ENCODE peak calls at places on chromosomes 6 and 20, in four cellular contexts. G is K562, I is A549, D is HepG2. H is an unnamed sample.

GRCh38 chr6:4776493-4776966 is 326 bp downstream of the CDYL start:
- DNase-seq in D (peak), G (peak), I (no peak), H (no peak)

GRCh38 chr20:52996726-52997125 is 24.6 kb downstream of the TSHZ2 start:
- DNase-seq in D (no peak), I (no peak), G (no peak), H (no peak)

GRCh38 chr20:39607124-39607523 is 645.0 kb downstream of the DHX35 start:
- DNase-seq in I (no peak), D (no peak), G (no peak), H (no peak)

GRCh38 chr6:144307880-144308279 is 22.7 kb downstream of the UTRN start:
- DNase-seq in D (no peak), I (no peak), G (no peak), H (no peak)

GRCh38 chr6:46476301-46476700 is 14.9 kb downstream of the RCAN2 start:
- DNase-seq in G (no peak), D (no peak), I (no peak), H (no peak)

GRCh38 chr6:35021014-35021413 is 120.1 kb downstream of the TCP11 start:
- DNase-seq in I (no peak), D (no peak), G (no peak), H (no peak)

GRCh38 chr20:57392512-57393271 is 1.5 kb downstream of the RBM38 start:
- DNase-seq in D (no peak), I (no peak), G (peak), H (no peak)

GRCh38 chr6:113772961-113773360 is 84.2 kb upstream of the MARCKS start:
- DNase-seq in G (no peak), I (no peak), D (no peak), H (no peak)

GRCh38 chr20:22559711-22560305 is 24.6 kb downstream of the FOXA2 start:
- DNase-seq in I (no peak), D (no peak), G (no peak), H (no peak)

GRCh38 chr6:169070506-169071176 is 183.0 kb downstream of the THBS2 start:
- DNase-seq in I (peak), G (no peak), D (peak), H (peak)

GRCh38 chr6:113636357-113636824 is 220.8 kb upstream of the MARCKS start:
- DNase-seq in D (peak), G (no peak), I (no peak), H (peak)

GRCh38 chr6:164108092-164108491 is 693.6 kb downstream of the QKI start:
- DNase-seq in I (no peak), D (no peak), G (no peak), H (no peak)

GRCh38 chr6:145735356-145736165 is at the start of gene EPM2A:
- DNase-seq in G (peak), I (peak), D (peak), H (peak)

GRCh38 chr6:149217466-149217888 is 100.0 kb upstream of the TAB2 start:
- DNase-seq in G (no peak), I (no peak), D (no peak), H (no peak)

GRCh38 chr6:44925100-44925739 is 402.9 kb upstream of the RUNX2 start:
- DNase-seq in I (no peak), G (peak), D (peak), H (peak)

GRCh38 chr6:51300510-51300909 is 481.8 kb downstream of the TFAP2B start:
- DNase-seq in G (no peak), D (no peak), I (no peak), H (no peak)

GRCh38 chr6:6931047-6932025 is 176.4 kb upstream of the RREB1 start:
- DNase-seq in D (no peak), G (no peak), I (no peak), H (no peak)

GRCh38 chr20:19789009-19789408 is 31.0 kb downstream of the RIN2 start:
- DNase-seq in D (no peak), I (no peak), G (no peak), H (no peak)

GRCh38 chr20:58623579-58624473 is 27.3 kb upstream of the STX16 start:
- DNase-seq in G (peak), D (peak), I (peak), H (peak)

GRCh38 chr6:132287101-132287500 is 114.2 kb downstream of the MOXD1 start:
- DNase-seq in G (no peak), I (no peak), D (no peak), H (no peak)

GRCh38 chr6:108408453-108408852 is 113.6 kb downstream of the AFG1L start:
- DNase-seq in G (no peak), I (no peak), D (peak), H (peak)

GRCh38 chr20:41509801-41510200 is 108.4 kb downstream of the CHD6 start:
- DNase-seq in I (no peak), D (peak), G (no peak), H (peak)

GRCh38 chr6:151335930-151336329 is 55.4 kb downstream of the ZBTB2 start:
- DNase-seq in G (no peak), I (no peak), D (no peak), H (no peak)

GRCh38 chr6:151324079-151324825 is 67.1 kb downstream of the ZBTB2 start:
- DNase-seq in D (peak), G (peak), I (peak), H (peak)

GRCh38 chr6:151325075-151326050 is 66.0 kb downstream of the ZBTB2 start:
- DNase-seq in I (peak), G (no peak), D (peak), H (peak)

GRCh38 chr6:151327079-151327478 is 64.3 kb downstream of the ZBTB2 start:
- DNase-seq in D (no peak), G (no peak), I (no peak), H (no peak)

GRCh38 chr6:151330130-151330715 is 61.1 kb downstream of the ZBTB2 start:
- DNase-seq in I (no peak), G (no peak), D (no peak), H (peak)
- TF ChIP-seq RAD21 in I (no peak), G (no peak), D (no peak), H (no peak)

GRCh38 chr20:47849596-47849995 is 64.3 kb upstream of the SULF2 start:
- DNase-seq in G (no peak), I (no peak), D (no peak), H (no peak)

GRCh38 chr20:47847882-47848485 is 62.7 kb upstream of the SULF2 start:
- DNase-seq in I (no peak), G (no peak), D (no peak), H (no peak)

GRCh38 chr20:47843886-47844567 is 58.7 kb upstream of the SULF2 start:
- DNase-seq in D (peak), G (no peak), I (no peak), H (no peak)
- H3K4me2 ChIP-seq in D (no peak), G (no peak), I (no peak), H (no peak)

GRCh38 chr20:45308078-45308778 is at the start of gene MATN4:
- DNase-seq in D (no peak), I (no peak), G (no peak), H (no peak)
- TF ChIP-seq USF2 in D (no peak), I (no peak), G (no peak), H (no peak)

GRCh38 chr20:13017235-13017634 is 8.5 kb downstream of the SPTLC3 start:
- DNase-seq in I (no peak), G (no peak), D (no peak), H (peak)

GRCh38 chr20:13012886-13013285 is 4.1 kb downstream of the SPTLC3 start:
- DNase-seq in I (no peak), G (no peak), D (no peak), H (no peak)

GRCh38 chr20:13008761-13009681 is at the start of gene SPTLC3:
- DNase-seq in D (peak), G (no peak), I (no peak), H (peak)

GRCh38 chr20:13009682-13010406 is 1.1 kb downstream of the SPTLC3 start:
- DNase-seq in G (no peak), I (no peak), D (peak), H (peak)

DNA sequence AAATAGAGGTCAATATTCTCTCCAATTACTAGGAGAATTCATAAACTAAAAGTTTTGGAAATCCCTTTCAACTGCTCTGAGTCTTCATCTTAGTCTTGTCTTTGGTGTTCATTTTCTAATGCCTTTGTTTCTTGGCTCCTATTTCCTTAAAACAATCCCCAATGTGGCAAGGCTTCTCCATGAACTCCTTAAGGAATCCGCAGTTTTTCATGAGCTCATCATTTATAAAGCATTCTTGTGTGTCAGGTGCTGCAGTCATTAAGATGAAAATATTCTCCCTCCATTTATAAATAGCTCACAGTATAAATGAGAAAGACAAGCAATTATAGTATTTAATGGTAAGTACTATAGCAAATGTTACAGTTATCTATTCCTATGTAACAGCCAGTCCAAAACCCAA is 4.6 kb downstream of the SPTLC3 start:
- DNase-seq in I (no peak), D (no peak), G (no peak), H (no peak)
- TF ChIP-seq RAD21 in I (no peak), D (no peak), G (no peak), H (no peak)

GRCh38 chr20:8226106-8226505 is 94.0 kb downstream of the PLCB1 start:
- DNase-seq in G (no peak), I (no peak), D (no peak), H (no peak)

GRCh38 chr20:8221887-8222419 is 89.9 kb downstream of the PLCB1 start:
- DNase-seq in G (no peak), I (no peak), D (no peak), H (no peak)

GRCh38 chr20:8220716-8221115 is 88.7 kb downstream of the PLCB1 start:
- DNase-seq in G (no peak), I (no peak), D (no peak), H (no peak)

GRCh38 chr20:8225658-8226057 is 93.6 kb downstream of the PLCB1 start:
- DNase-seq in I (no peak), G (no peak), D (no peak), H (no peak)

DNA sequence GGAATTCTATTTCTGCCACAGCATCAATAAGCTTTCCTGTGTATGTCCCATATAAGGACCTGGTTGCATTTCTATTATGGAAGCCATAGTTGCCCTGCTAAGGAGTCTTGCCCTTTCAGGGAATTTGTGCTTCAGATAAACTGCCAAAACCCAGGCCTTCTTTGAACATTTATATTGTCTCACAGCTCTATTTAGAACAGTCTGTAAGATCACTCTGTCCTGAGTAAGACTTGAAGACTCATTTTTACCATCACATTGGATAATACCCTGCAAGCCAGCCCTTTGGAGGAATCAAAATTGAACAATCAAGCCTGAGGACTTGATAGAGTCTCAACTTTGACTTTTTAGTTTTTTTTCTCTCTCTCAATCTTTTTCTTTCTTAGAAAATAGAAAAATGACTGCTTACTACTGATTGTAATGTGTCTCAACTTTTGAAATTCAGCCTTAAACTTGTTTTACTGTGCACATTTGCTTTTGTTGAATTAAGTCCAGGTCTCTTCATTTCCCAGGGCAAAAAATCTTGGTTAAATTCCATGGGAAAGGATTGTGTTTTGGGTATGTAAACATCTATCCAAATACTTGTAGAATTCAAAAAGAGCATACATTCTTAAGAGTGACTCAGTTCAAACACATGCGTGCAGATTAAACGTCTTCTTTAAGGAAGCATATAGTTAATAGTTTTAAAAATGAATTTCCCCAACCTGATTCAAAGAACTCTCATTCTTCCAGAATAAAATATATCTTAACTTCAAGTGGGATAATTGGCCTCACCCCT is 91.2 kb downstream of the PLCB1 start:
- DNase-seq in D (peak), I (no peak), G (no peak), H (peak)
- H3K4me2 ChIP-seq in D (no peak), I (peak), G (no peak), H (peak)

GRCh38 chr20:24734139-24734538 is 214.9 kb upstream of the CST7 start:
- DNase-seq in G (no peak), D (no peak), I (no peak), H (no peak)

GRCh38 chr20:24737212-24737850 is 211.7 kb upstream of the CST7 start:
- DNase-seq in G (no peak), I (no peak), D (no peak), H (no peak)

GRCh38 chr20:24736844-24737211 is 212.2 kb upstream of the CST7 start:
- DNase-seq in D (no peak), G (no peak), I (no peak), H (no peak)

GRCh38 chr20:24736131-24736843 is 212.8 kb upstream of the CST7 start:
- DNase-seq in I (no peak), G (no peak), D (no peak), H (peak)

GRCh38 chr20:24735263-24735662 is 213.8 kb upstream of the CST7 start:
- DNase-seq in G (no peak), D (no peak), I (no peak), H (no peak)
- TF ChIP-seq USF2 in G (no peak), D (no peak), I (no peak), H (no peak)

DNA sequence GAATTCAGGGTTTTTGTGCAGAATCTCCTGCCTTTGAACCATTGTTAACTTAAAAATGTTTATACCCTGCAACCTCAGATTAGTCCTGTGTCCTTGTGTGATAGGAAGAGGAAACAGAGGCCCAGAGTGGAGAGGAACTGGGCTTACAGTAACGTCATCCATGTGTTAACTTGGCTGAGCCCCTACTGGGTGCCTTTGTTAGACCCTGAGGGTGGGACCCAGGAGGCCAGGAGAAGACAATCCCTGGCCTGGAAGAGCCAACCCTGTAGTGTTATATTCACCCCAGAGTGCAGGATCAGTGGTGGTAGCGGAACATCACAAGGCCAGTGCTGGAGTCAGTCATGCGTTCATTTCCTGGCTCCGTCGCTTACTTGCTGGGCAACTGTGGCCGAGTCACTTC is 10.6 kb downstream of the MYLK2 start:
- DNase-seq in G (no peak), D (no peak), I (no peak), H (no peak)
- TF ChIP-seq RAD21 in G (no peak), D (no peak), I (no peak), H (no peak)

GRCh38 chr20:63854069-63854765 is 7.1 kb upstream of the ABHD16B start:
- DNase-seq in D (no peak), I (no peak), G (no peak), H (no peak)

GRCh38 chr20:63857751-63858392 is 3.4 kb upstream of the ABHD16B start:
- DNase-seq in I (no peak), G (no peak), D (no peak), H (no peak)

GRCh38 chr20:63854766-63855362 is 6.4 kb upstream of the ABHD16B start:
- DNase-seq in D (no peak), G (no peak), I (no peak), H (no peak)

GRCh38 chr20:63855363-63856110 is 5.8 kb upstream of the ABHD16B start:
- DNase-seq in G (no peak), D (no peak), I (no peak), H (no peak)

GRCh38 chr20:63856111-63856511 is 5.2 kb upstream of the ABHD16B start:
- DNase-seq in I (no peak), G (no peak), D (no peak), H (no peak)
- H3K4me2 ChIP-seq in I (no peak), G (no peak), D (peak), H (no peak)

H was measured in IMR-90.